ENCODE peak calls at places on chromosomes 11 and 22, in four cellular contexts. H is psoas muscle, D is PC-3, G is H9. O is an unnamed sample.

GRCh38 chr11:5279678-5280077 is 9.9 kb upstream of the HBE1 start:
- DNase-seq in H (no peak), D (no peak), G (no peak), O (no peak)

GRCh38 chr22:39727541-39727940 is 157.0 kb downstream of the CACNA1I start:
- DNase-seq in H (no peak), D (peak; percentile 35), G (no peak), O (peak; percentile 8)

GRCh38 chr11:37942081-37942480 is 1344.0 kb upstream of the RAG2 start:
- DNase-seq in H (no peak), D (peak; percentile 85), G (no peak), O (no peak)

GRCh38 chr11:2943711-2944118 is 14.5 kb upstream of the PHLDA2 start:
- DNase-seq in H (no peak), D (no peak), G (no peak), O (no peak)

GRCh38 chr22:32932176-32932575 is 126.0 kb downstream of the SYN3 start:
- DNase-seq in H (no peak), D (no peak), G (no peak), O (peak; percentile 24)

GRCh38 chr11:117217141-117217609 is 14.7 kb downstream of the PCSK7 start:
- DNase-seq in H (no peak), D (no peak), G (no peak), O (no peak)

GRCh38 chr11:73344191-73344607 is 32.0 kb upstream of the RELT start:
- DNase-seq in H (no peak), D (no peak), G (no peak), O (no peak)

GRCh38 chr11:126655807-126656128 is 300.3 kb downstream of the ST3GAL4 start:
- DNase-seq in H (no peak), D (peak; percentile 12), G (no peak), O (no peak)

GRCh38 chr11:116981216-116981887 is 116.9 kb downstream of the SIK3 start:
- DNase-seq in H (no peak), D (no peak), G (no peak), O (no peak)

GRCh38 chr22:45738206-45738605 is 66.6 kb downstream of the ATXN10 start:
- DNase-seq in H (no peak), D (peak; percentile 6), G (no peak), O (no peak)

GRCh38 chr11:416051-416756 is 1.4 kb upstream of the SIGIRR start:
- DNase-seq in H (peak; percentile 10), D (no peak), G (no peak), O (no peak)

GRCh38 chr22:25030636-25031035 is 78.1 kb downstream of the KIAA1671 start:
- DNase-seq in H (peak; percentile 21), D (no peak), G (no peak), O (no peak)

GRCh38 chr11:18066626-18067025 is 20.6 kb upstream of the TPH1 start:
- DNase-seq in H (no peak), D (no peak), G (no peak), O (no peak)

GRCh38 chr22:17484608-17485007 is 78.7 kb upstream of the SLC25A18 start:
- DNase-seq in H (no peak), D (no peak), G (no peak), O (no peak)

GRCh38 chr11:35192347-35192746 is 53.4 kb downstream of the CD44 start:
- DNase-seq in H (peak; percentile 50), D (no peak), G (no peak), O (no peak)

GRCh38 chr22:16781764-16782329 is 43.4 kb downstream of the XKR3 start:
- DNase-seq in H (no peak), D (no peak), G (no peak), O (no peak)

GRCh38 chr22:31001124-31001770 is 32.2 kb downstream of the TUG1 start:
- DNase-seq in H (no peak), D (no peak), G (no peak), O (no peak)

GRCh38 chr11:129260750-129261149 is 68.6 kb upstream of the ARHGAP32 start:
- DNase-seq in H (no peak), D (no peak), G (no peak), O (no peak)

GRCh38 chr11:9726313-9727022 is 62.6 kb downstream of the SWAP70 start:
- DNase-seq in H (no peak), D (peak; percentile 81), G (no peak), O (peak; percentile 67)

GRCh38 chr22:24156146-24156914 is 25.0 kb upstream of the SUSD2 start:
- DNase-seq in H (no peak), D (peak; percentile 12), G (no peak), O (no peak)

GRCh38 chr11:30282289-30282631 is 40.6 kb upstream of the ARL14EP start:
- DNase-seq in H (no peak), D (no peak), G (no peak), O (no peak)

GRCh38 chr11:119460582-119460981 is 37.6 kb upstream of the THY1 start:
- DNase-seq in H (no peak), D (no peak), G (no peak), O (no peak)

GRCh38 chr11:42631223-42631843 is 680.5 kb upstream of the API5 start:
- DNase-seq in H (no peak), D (peak; percentile 65), G (no peak), O (peak; percentile 90)

GRCh38 chr11:33733978-33734377 is 2.2 kb downstream of the CD59 start:
- DNase-seq in H (no peak), D (no peak), G (no peak), O (no peak)

GRCh38 chr22:39478461-39478860 is 21.6 kb downstream of the MGAT3 start:
- DNase-seq in H (no peak), D (peak; percentile 56), G (peak; percentile 69), O (no peak)

GRCh38 chr11:1669546-1670218 is 27.3 kb upstream of the KRTAP5-6 start:
- DNase-seq in H (no peak), D (no peak), G (no peak), O (no peak)

DNA sequence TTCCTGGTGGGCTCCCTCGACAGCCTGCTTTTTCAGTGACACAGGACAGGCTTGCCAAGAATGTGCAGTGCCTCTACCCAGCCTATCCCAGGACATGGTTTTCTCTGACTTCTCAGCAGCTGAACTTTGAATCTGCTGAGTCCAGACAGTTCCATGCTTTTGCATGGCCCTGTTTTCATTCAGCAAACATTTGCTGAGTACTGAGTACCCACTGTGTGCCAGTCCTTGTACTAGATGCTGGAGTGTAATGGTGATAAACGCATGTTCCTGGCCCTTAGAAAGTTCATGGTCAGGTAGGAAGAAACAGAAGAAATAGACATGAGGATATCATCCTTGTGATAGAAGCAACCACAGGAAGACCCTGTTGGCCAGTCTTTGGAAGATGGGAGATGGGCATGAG is 3.5 kb downstream of the STX3 start:
- DNase-seq in H (no peak), D (no peak), G (no peak), O (no peak)
- H3K4me1 ChIP-seq in H (peaks cover 22% of the 10 kb centered on the region), D (peaks cover 20% of the 10 kb centered on the region), G (peaks cover 4% of the 10 kb centered on the region), O (peaks cover 12% of the 10 kb centered on the region)

DNA sequence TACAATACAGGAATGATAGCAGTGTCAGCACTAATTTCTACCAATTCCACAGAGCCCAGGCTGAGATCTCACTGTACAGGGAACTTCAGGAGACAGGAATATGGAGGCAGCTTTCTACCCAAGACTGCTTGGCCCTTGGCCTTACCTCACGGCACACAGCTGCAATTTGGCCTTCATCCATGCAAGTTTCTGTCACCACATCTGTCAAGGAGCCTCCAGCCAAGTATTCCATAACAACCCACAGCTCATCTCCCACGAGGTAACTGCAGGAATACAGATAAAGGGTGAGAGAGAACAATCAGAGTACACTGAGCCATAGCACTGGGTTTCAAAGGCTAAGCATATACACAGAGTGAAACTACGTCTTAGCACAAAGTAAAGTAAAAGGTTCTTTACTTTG is 39.0 kb upstream of the GDPD4 start:
- DNase-seq in H (no peak), D (no peak), G (no peak), O (no peak)
- TF ChIP-seq CTCF in H (no peak), D (no peak), G (no peak), O (no peak)

GRCh38 chr22:38471237-38471636 is 3.3 kb downstream of the KDELR3 start:
- DNase-seq in H (no peak), D (no peak), G (peak; percentile 20), O (no peak)
- H3K27ac ChIP-seq in H (no peak overlapping the region), D (no peak overlapping the region), G (no peak overlapping the region), O (no peak overlapping the region)

GRCh38 chr11:96102664-96103068 is 178.8 kb upstream of the MTMR2 start:
- DNase-seq in H (no peak), D (peak; percentile 69), G (no peak), O (no peak)
- H3K4me1 ChIP-seq in H (no peaks in the 10 kb centered on the region), D (peaks cover 40% of the 10 kb centered on the region), G (peaks cover 6% of the 10 kb centered on the region), O (peaks cover 37% of the 10 kb centered on the region)

GRCh38 chr11:46570790-46571398 is 22.9 kb downstream of the AMBRA1 start:
- DNase-seq in H (no peak), D (no peak), G (no peak), O (no peak)

GRCh38 chr11:46577058-46577457 is 16.8 kb downstream of the AMBRA1 start:
- DNase-seq in H (no peak), D (no peak), G (no peak), O (no peak)

DNA sequence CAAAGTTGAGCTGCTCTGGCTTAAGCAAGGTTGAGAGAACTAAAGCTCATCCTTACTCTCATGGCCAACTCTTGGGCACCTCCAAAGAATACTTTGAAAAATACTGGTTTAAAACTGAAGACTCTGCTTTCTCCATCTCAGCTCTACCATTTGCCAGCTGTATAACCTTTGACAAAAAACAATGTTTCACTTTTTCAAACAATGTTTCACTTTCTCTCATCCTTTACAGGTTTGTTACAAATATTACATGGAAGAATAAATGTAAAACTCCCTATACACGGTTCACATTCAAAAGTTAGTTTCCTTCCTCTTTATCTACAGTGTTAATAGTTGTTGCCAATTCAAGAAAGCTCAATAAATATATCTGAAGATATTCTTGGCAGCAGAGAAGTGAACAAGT is 19.2 kb downstream of the AMBRA1 start:
- DNase-seq in H (no peak), D (no peak), G (no peak), O (no peak)
- TF ChIP-seq CTCF in H (no peak), D (no peak), G (no peak), O (no peak)

GRCh38 chr22:20949698-20950183 is 17.3 kb upstream of the AIFM3 start:
- DNase-seq in H (no peak), D (no peak), G (no peak), O (no peak)
- H3K27ac ChIP-seq in H (no peak overlapping the region), D (no peak overlapping the region), G (no peak overlapping the region), O (no peak overlapping the region)

DNA sequence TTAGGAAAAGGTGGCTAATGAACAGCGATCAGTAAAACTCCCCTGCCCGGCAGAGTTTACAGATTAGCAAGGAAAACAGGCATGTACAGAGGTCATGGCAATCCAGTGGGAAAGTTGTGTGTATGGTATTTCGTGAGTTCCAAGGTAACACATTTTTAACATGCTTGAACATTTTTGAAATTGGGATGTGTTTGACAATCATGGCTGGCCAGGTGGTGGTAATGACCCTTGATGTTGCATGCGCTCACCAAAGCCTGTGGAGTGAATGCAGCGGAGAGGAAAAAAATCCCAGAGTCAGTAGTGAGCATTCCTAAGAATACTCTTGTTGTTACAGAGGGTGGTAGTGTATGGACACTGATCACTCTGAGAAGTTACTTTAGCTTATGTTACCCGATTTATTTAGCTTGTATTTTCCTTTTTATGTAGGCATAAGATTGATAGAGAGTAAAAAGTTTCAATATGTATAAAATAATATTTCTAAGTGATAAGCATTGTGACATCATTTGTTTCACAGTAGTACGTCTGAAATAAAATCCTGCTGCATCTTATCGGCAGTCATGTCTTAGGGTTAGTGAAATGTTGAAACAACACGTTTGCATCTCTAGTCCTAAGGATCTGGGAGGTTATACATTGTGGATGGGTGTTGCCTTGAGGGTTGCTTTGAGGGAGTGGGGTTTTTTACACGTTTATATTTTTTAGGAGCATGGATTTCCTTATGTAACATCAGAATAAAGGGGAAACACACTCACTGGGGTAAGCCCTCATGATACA is 8.7 kb downstream of the TEAD1 start:
- DNase-seq in H (no peak), D (no peak), G (no peak), O (no peak)
- H3K4me1 ChIP-seq in H (peaks cover 92% of the 10 kb centered on the region), D (peaks cover 80% of the 10 kb centered on the region), G (peaks cover 47% of the 10 kb centered on the region), O (peaks cover 66% of the 10 kb centered on the region)

O was measured in foreskin keratinocyte.